ENCODE peak calls at places on chromosomes 11 and 22, in four cellular contexts. L is pancreas, T is A549, H is neural crest cell. Y is an unnamed sample.

GRCh38 chr11:59617876-59618275 is 2.3 kb upstream of the OSBP start:
- DNase-seq in T (no peak), H (no peak), L (no peak), Y (no peak)

GRCh38 chr22:24305260-24305692 is 34.6 kb downstream of the SPECC1L start:
- DNase-seq in L (no peak), H (no peak), T (no peak), Y (no peak)

GRCh38 chr11:129248618-129249017 is 56.5 kb upstream of the ARHGAP32 start:
- DNase-seq in H (no peak), T (peak), L (no peak), Y (no peak)

GRCh38 chr11:65774525-65775306 is 6.1 kb downstream of the AP5B1 start:
- DNase-seq in L (no peak), T (no peak), H (no peak), Y (no peak)

GRCh38 chr11:92702771-92703170 is 266.7 kb upstream of the MTNR1B start:
- DNase-seq in L (no peak), H (no peak), T (no peak), Y (no peak)

GRCh38 chr11:126475627-126475991 is 120.1 kb downstream of the ST3GAL4 start:
- DNase-seq in T (no peak), L (no peak), H (no peak), Y (no peak)

GRCh38 chr22:18057568-18058209 is 20.1 kb upstream of the PEX26 start:
- DNase-seq in H (no peak), T (peak), L (peak), Y (peak)

GRCh38 chr11:2890466-2891241 is 5.1 kb upstream of the CDKN1C start:
- DNase-seq in T (no peak), H (no peak), L (peak), Y (peak)

GRCh38 chr22:25027959-25028840 is 75.7 kb downstream of the KIAA1671 start:
- DNase-seq in H (peak), L (no peak), T (peak), Y (peak)

GRCh38 chr11:33828604-33829429 is 54.5 kb upstream of the FBXO3 start:
- DNase-seq in L (no peak), H (no peak), T (no peak), Y (peak)

GRCh38 chr22:45159652-45160462 is 3.9 kb upstream of the NUP50 start:
- DNase-seq in L (peak), H (no peak), T (peak), Y (peak)

GRCh38 chr11:73372371-73372993 is 3.7 kb upstream of the RELT start:
- DNase-seq in H (no peak), L (no peak), T (peak), Y (peak)

GRCh38 chr11:27648840-27649239 is 51.4 kb downstream of the BDNF start:
- DNase-seq in L (no peak), H (no peak), T (no peak), Y (no peak)

GRCh38 chr11:77879218-77879617 is 58.3 kb downstream of the AAMDC start:
- DNase-seq in L (no peak), T (no peak), H (no peak), Y (no peak)

GRCh38 chr11:15035283-15035682 is 38.1 kb upstream of the CALCB start:
- DNase-seq in H (no peak), T (no peak), L (no peak), Y (peak)

GRCh38 chr11:33444835-33445594 is 187.8 kb downstream of the HIPK3 start:
- DNase-seq in L (no peak), H (no peak), T (no peak), Y (no peak)

GRCh38 chr22:23414727-23415489 is 165.2 kb downstream of the IGLL1 start:
- DNase-seq in L (no peak), H (no peak), T (no peak), Y (no peak)

GRCh38 chr22:39343259-39344045 is 6.3 kb upstream of the SYNGR1 start:
- DNase-seq in T (peak), H (peak), L (peak), Y (peak)

GRCh38 chr11:1070594-1071462 is 3.8 kb upstream of the MUC2 start:
- DNase-seq in T (no peak), H (no peak), L (no peak), Y (no peak)

GRCh38 chr11:130480166-130480565 is 31.7 kb downstream of the ADAMTS15 start:
- DNase-seq in L (no peak), H (no peak), T (no peak), Y (no peak)

GRCh38 chr22:20591660-20592310 is 84.4 kb downstream of the MED15 start:
- DNase-seq in T (no peak), L (no peak), H (no peak), Y (peak)

GRCh38 chr11:43987384-43988039 is 45.1 kb downstream of the C11orf96 start:
- DNase-seq in T (no peak), L (peak), H (no peak), Y (peak)

GRCh38 chr11:8080674-8081590 is at the start of gene TUB:
- DNase-seq in T (peak), H (peak), L (no peak), Y (peak)

GRCh38 chr11:134480129-134480652 is 68.1 kb upstream of the B3GAT1 start:
- DNase-seq in H (no peak), L (no peak), T (no peak), Y (no peak)

GRCh38 chr11:34904421-34904950 is 11.7 kb downstream of the APIP start:
- DNase-seq in T (no peak), L (no peak), H (no peak), Y (peak)

GRCh38 chr22:30801695-30802094 is 107.0 kb downstream of the OSBP2 start:
- DNase-seq in T (no peak), H (no peak), L (no peak), Y (no peak)

GRCh38 chr22:30803679-30804078 is 109.0 kb downstream of the OSBP2 start:
- DNase-seq in T (no peak), H (no peak), L (no peak), Y (no peak)

GRCh38 chr22:30804626-30805025 is 110.0 kb downstream of the OSBP2 start:
- DNase-seq in H (no peak), L (no peak), T (no peak), Y (no peak)

GRCh38 chr22:30806391-30806861 is 111.8 kb downstream of the OSBP2 start:
- DNase-seq in H (no peak), L (no peak), T (peak), Y (peak)

DNA sequence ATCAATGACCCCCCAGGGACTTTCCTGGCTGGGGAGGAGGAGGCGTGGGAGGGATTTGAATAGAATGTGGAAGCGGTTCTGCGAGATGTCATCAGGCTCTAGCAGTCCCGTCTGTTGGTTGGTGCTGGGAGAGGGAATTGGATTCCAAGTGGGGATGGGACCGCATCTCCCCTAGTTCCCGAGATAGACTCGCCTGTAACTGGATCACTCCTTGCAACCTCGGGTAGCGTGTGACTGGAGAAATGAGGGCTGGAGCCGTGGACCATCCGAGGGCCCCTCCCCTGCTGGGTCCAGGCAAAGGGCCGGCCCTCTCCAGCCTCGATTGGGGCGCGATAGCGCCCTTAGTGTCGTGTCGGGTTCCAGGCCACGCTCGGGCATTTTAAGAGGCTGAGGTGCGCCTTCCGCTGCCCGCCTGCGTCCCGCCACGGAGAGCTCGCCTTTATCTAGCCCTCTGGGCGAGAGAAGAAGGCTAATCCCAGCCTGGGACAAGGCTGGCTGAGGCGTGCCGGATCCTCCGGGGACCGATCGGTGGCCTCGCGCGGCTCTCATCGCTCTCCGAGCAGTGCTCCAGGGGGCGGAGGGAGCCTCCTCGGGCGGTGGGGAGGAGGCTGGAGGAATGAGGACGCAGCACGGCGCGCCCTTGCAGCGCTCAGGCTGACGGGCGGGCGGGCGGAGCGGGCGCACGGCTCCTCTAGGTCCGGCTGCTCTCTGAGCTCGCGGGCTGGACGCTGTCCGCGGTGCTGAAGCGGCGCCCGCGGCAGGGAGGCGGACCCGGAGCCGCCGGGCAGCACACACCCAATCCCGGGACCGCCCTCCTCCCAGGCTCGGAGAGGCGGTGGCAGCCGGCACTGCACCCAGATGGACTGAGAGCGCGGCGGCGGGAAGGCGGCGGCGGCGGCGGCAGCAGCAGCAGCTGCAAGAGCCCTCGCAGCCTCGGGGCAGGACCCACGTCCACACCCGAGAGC is 107.8 kb downstream of the OSBP2 start:
- DNase-seq in T (peak), H (peak), L (peak), Y (peak)
- TF ChIP-seq CTCF in T (no peak), H (peak), L (peak), Y (no peak)

GRCh38 chr22:46635756-46636155 is 15.6 kb downstream of the GRAMD4 start:
- DNase-seq in H (no peak), T (no peak), L (no peak), Y (no peak)
- TF ChIP-seq CTCF in H (peak), T (no peak), L (no peak), Y (no peak)

GRCh38 chr11:57313788-57314135 is 11.0 kb downstream of the TNKS1BP1 start:
- DNase-seq in H (no peak), T (no peak), L (no peak), Y (no peak)
- TF ChIP-seq CTCF in H (no peak), T (no peak), L (no peak), Y (no peak)

GRCh38 chr22:46844606-46845210 is 82.3 kb downstream of the TBC1D22A start:
- DNase-seq in T (no peak), H (no peak), L (no peak), Y (no peak)
- TF ChIP-seq CTCF in T (no peak), H (no peak), L (no peak), Y (no peak)

DNA sequence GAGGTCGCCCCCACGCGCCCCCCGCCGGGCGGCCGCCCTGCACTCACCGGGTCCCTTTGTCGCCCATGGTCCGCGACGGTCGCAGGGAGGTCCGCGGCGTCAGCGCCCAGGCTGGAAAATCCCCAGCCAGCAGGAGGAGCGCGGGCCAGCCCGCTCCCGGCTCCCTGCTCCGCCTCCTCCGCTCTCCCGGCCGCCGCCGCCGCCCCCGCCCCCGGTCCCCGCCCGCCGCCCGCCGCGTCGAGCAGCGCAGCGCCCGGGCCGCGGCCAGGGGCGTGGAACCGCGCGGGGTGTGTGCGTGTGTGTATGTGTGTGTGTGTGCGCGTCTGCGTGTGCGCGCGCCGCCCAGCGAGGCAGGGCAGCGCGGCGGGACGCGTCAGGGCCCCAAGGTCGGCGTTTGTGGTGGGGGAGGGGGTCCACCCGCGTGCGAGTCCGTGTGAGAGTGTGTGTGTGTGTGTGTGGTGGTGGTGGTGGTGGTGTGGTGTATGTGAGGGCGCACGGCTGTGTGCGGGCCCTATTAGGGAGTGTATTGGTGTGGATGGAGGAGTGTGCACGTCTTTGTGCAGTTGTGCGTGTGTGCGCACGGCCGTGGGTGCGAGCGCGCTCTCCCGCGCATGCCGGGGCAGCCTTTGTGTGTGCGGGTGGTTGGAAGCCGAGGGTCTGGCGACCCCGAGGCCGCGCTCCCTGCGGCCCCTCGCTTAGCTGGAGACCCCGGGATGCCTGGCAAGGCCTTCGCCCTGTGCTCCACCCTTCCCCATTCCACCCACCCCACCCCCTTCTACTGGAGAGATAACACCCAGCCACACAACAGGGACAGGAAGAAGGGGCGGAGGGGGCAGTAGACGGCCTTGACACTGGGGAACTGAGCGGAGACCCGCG is at the start of gene ARRB1:
- DNase-seq in T (peak), H (peak), L (peak), Y (peak)
- TF ChIP-seq CTCF in T (no peak), H (no peak), L (no peak), Y (no peak)

GRCh38 chr11:6475936-6476335 is 2.2 kb upstream of the TRIM3 start:
- DNase-seq in L (peak), T (no peak), H (no peak), Y (no peak)
- TF ChIP-seq CTCF in L (no peak), T (no peak), H (no peak), Y (no peak)

DNA sequence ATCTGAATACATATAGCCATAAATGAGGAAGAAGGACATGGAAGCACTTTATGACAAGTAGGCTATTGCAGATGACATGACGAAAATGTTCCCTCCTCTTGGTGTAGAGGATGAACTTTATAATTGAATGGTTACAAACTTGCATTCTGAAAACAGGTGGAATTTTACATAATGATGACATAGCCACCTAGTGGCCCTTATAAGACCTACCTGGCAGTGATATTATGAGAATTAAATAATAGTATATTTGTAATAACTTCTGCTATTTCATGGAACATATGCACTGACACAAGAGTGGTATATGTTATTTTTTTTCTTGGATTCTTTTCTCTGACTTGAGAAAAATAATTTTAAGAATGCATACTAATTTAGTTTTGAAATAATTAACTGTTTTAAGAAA is 22.9 kb downstream of the TRIM22 start:
- DNase-seq in L (no peak), T (peak), H (no peak), Y (no peak)
- TF ChIP-seq CTCF in L (peak), T (peak), H (peak), Y (no peak)

GRCh38 chr22:48507595-48508350 is 1319.9 kb downstream of the BRD1 start:
- DNase-seq in T (no peak), L (no peak), H (no peak), Y (no peak)
- TF ChIP-seq CTCF in T (no peak), L (no peak), H (no peak), Y (no peak)

GRCh38 chr11:61173456-61173855 is 12.2 kb upstream of the VPS37C start:
- DNase-seq in T (peak), L (peak), H (no peak), Y (peak)
- TF ChIP-seq CTCF in T (peak), L (no peak), H (no peak), Y (no peak)